ENCODE peak calls at places on chromosome 13, in eight cellular contexts. T is stimulated activated CD4-positive, alpha-beta T cell treated with anti-CD3 and anti-CD28 coated beads, Interleukin-2, amount 100 ng/mL, for 48 hours; P is activated CD8-positive, alpha-beta T cell treated with anti-CD3 and anti-CD28 coated beads, Interleukin-2, amount 10 ng/mL, durations not matched to agents 7 days and 5 days; W is GM04504; Z is IMR-90; G is KBM-7; R is stimulated activated CD8-positive, alpha-beta memory T cell treated with anti-CD3 and anti-CD28 coated beads, Interleukin-7, amount 100 ng/mL, for 4 hours; S is HFFc6. I is an unnamed sample.

GRCh38 chr13:42279080-42279479 is 7.1 kb downstream of the AKAP11 start:
- DNase-seq in T (no peak), P (no peak), W (no peak), Z (no peak), G (peak), R (peak), S (no peak), I (no peak)

GRCh38 chr13:114109646-114110045 is 22.8 kb downstream of the RASA3 start:
- DNase-seq in T (no peak), P (no peak), W (no peak), Z (no peak), G (no peak), R (no peak), S (no peak), I (no peak)

GRCh38 chr13:113907637-113908617 is 44.1 kb upstream of the GAS6 start:
- DNase-seq in T (no peak), P (peak), W (no peak), Z (peak), G (no peak), R (no peak), S (peak), I (no peak)

GRCh38 chr13:113786262-113786841 is 27.3 kb downstream of the TMEM255B start:
- DNase-seq in T (no peak), P (no peak), W (no peak), Z (peak), G (no peak), R (no peak), S (peak), I (no peak)

GRCh38 chr13:75217949-75218348 is 264.0 kb downstream of the TBC1D4 start:
- DNase-seq in T (no peak), P (no peak), W (peak), Z (peak), G (no peak), R (no peak), S (peak), I (no peak)

GRCh38 chr13:29581666-29582065 is 13.8 kb downstream of the SLC7A1 start:
- DNase-seq in T (no peak), P (no peak), W (no peak), Z (no peak), G (no peak), R (no peak), S (no peak), I (no peak)

GRCh38 chr13:76331948-76332712 is 554.1 kb downstream of the KCTD12 start:
- DNase-seq in T (no peak), P (no peak), W (no peak), Z (peak), G (no peak), R (no peak), S (no peak), I (no peak)

GRCh38 chr13:65783383-65783782 is 1446.8 kb downstream of the PCDH9 start:
- DNase-seq in T (no peak), P (no peak), W (no peak), Z (no peak), G (no peak), R (no peak), S (no peak), I (no peak)

GRCh38 chr13:88544836-88545235 is 873.7 kb downstream of the SLITRK5 start:
- DNase-seq in T (no peak), P (no peak), W (no peak), Z (no peak), G (no peak), R (no peak), S (no peak), I (no peak)

GRCh38 chr13:80161219-80161618 is 179.7 kb downstream of the SPRY2 start:
- DNase-seq in T (no peak), P (no peak), W (no peak), Z (no peak), G (peak), R (no peak), S (no peak), I (no peak)

GRCh38 chr13:108214511-108215383 is 589 bp downstream of the LIG4 start:
- DNase-seq in T (no peak), P (peak), W (no peak), Z (no peak), G (no peak), R (no peak), S (no peak), I (no peak)

GRCh38 chr13:31530883-31531282 is 208.4 kb upstream of the RXFP2 start:
- DNase-seq in T (no peak), P (no peak), W (no peak), Z (no peak), G (no peak), R (no peak), S (no peak), I (no peak)

I was measured in T47D.